ENCODE peak calls at places on chromosomes 1 and 21, in seven cellular contexts. G, U, M, X, Z, O and Y are unnamed samples.

GRCh38 chr1:118132000-118132399 is 53.0 kb downstream of the SPAG17 start:
- DNase-seq in X (no peak), G (no peak), O (no peak), U (no peak), M (no peak), Z (no peak), Y (no peak)

GRCh38 chr21:38908537-38908936 is 102.8 kb downstream of the ETS2 start:
- DNase-seq in M (no peak), Z (no peak), X (no peak), U (no peak), G (no peak), O (no peak), Y (no peak)

GRCh38 chr1:153535664-153536585 is at the start of gene S100A6:
- DNase-seq in M (no peak), U (peak; percentile 89), G (peak; percentile 34), X (peak; percentile 60), O (no peak), Z (peak; percentile 79), Y (peak; percentile 52)

GRCh38 chr1:79497193-79497773 is 490.8 kb upstream of the ADGRL4 start:
- DNase-seq in Z (no peak), U (peak; percentile 2), O (no peak), G (peak; percentile 62), X (no peak), M (peak; percentile 68), Y (peak; percentile 10)

GRCh38 chr1:202017385-202018225 is 7.2 kb downstream of the ELF3 start:
- DNase-seq in M (no peak), G (no peak), O (no peak), U (peak; percentile 96), X (no peak), Z (no peak), Y (no peak)

GRCh38 chr1:155086856-155087535 is 8.4 kb downstream of the EFNA3 start:
- DNase-seq in Z (no peak), X (no peak), G (no peak), O (no peak), M (peak; percentile 32), U (no peak), Y (no peak)

GRCh38 chr1:235742914-235743599 is 93.5 kb upstream of the GNG4 start:
- DNase-seq in O (no peak), U (no peak), G (no peak), Z (no peak), X (no peak), M (no peak), Y (no peak)

GRCh38 chr21:43343095-43343991 is 83.6 kb downstream of the SIK1 start:
- DNase-seq in G (no peak), O (no peak), U (peak; percentile 76), X (no peak), Z (no peak), M (no peak), Y (no peak)

GRCh38 chr1:66436378-66437135 is 97.4 kb upstream of the SGIP1 start:
- DNase-seq in Z (peak; percentile 22), U (peak; percentile 5), X (no peak), O (no peak), M (peak; percentile 58), G (peak; percentile 72), Y (peak; percentile 41)

GRCh38 chr1:183159960-183160359 is 26.1 kb upstream of the LAMC2 start:
- DNase-seq in U (peak; percentile 94), O (no peak), G (no peak), X (no peak), Z (no peak), M (no peak), Y (no peak)

GRCh38 chr21:42414553-42414927 is 10.8 kb downstream of the UBASH3A start:
- DNase-seq in X (no peak), O (no peak), M (no peak), Z (no peak), U (no peak), G (no peak), Y (no peak)

GRCh38 chr1:54335396-54336056 is 70.7 kb downstream of the SSBP3 start:
- DNase-seq in G (no peak), Z (no peak), U (no peak), O (no peak), X (no peak), M (no peak), Y (peak; percentile 84)

GRCh38 chr1:24657781-24658180 is 14.7 kb downstream of the SRRM1 start:
- DNase-seq in O (no peak), M (no peak), G (no peak), U (no peak), X (no peak), Z (no peak), Y (no peak)

GRCh38 chr1:76433528-76433927 is 359.0 kb downstream of the ST6GALNAC3 start:
- DNase-seq in Z (no peak), G (no peak), M (no peak), U (no peak), O (no peak), X (no peak), Y (no peak)

GRCh38 chr21:45417256-45417950 is 12.4 kb downstream of the COL18A1 start:
- DNase-seq in X (no peak), O (no peak), U (no peak), M (no peak), G (no peak), Z (no peak), Y (no peak)

GRCh38 chr1:171460018-171460585 is 25.2 kb upstream of the PRRC2C start:
- DNase-seq in U (peak; percentile 27), M (no peak), O (no peak), Z (no peak), G (no peak), X (no peak), Y (no peak)

GRCh38 chr1:86520789-86521521 is 25.9 kb upstream of the CLCA4 start:
- DNase-seq in O (no peak), G (no peak), U (peak; percentile 70), Z (no peak), X (no peak), M (no peak), Y (no peak)

GRCh38 chr21:41605178-41605933 is 97.4 kb upstream of the TMPRSS2 start:
- DNase-seq in O (no peak), X (no peak), U (no peak), G (no peak), M (no peak), Z (no peak), Y (no peak)

GRCh38 chr1:54256756-54257155 is 56.8 kb downstream of the MRPL37 start:
- DNase-seq in X (no peak), U (peak; percentile 83), G (no peak), O (no peak), Z (no peak), M (no peak), Y (no peak)

GRCh38 chr1:223776075-223776814 is 63.9 kb downstream of the CAPN2 start:
- DNase-seq in Z (peak; percentile 10), X (no peak), G (no peak), U (no peak), M (no peak), O (no peak), Y (peak; percentile 96)

GRCh38 chr1:71521655-71522264 is 440.9 kb upstream of the ZRANB2 start:
- DNase-seq in M (peak; percentile 51), G (peak; percentile 53), X (no peak), U (peak; percentile 2), O (peak; percentile 2), Z (no peak), Y (no peak)